ENCODE peak calls at places on chromosome 18, in nine cellular contexts. One of them, this sample, is unnamed.

GRCh38 chr18:5294113-5294617 is 1.4 kb downstream of the ZBTB14 start:
- DNase-seq in fibroblast of mammary gland: peak
- DNase-seq in Calu3: peak
- DNase-seq in tibial nerve: peak
- DNase-seq in heart right ventricle: no peak
- DNase-seq in right lobe of liver: no peak
- DNase-seq in lower lobe of right lung: peak
- DNase-seq in ovary: no peak
- DNase-seq in cardiac fibroblast: peak
- DNase-seq in this sample: no peak

GRCh38 chr18:44594779-44595467 is 85.8 kb upstream of the SETBP1 start:
- DNase-seq in fibroblast of mammary gland: peak
- DNase-seq in Calu3: no peak
- DNase-seq in tibial nerve: no peak
- DNase-seq in heart right ventricle: no peak
- DNase-seq in right lobe of liver: no peak
- DNase-seq in lower lobe of right lung: no peak
- DNase-seq in ovary: no peak
- DNase-seq in cardiac fibroblast: peak
- DNase-seq in this sample: no peak

GRCh38 chr18:43013489-43013888 is 102.0 kb downstream of the RIT2 start:
- DNase-seq in fibroblast of mammary gland: peak
- DNase-seq in Calu3: no peak
- DNase-seq in tibial nerve: no peak
- DNase-seq in heart right ventricle: no peak
- DNase-seq in right lobe of liver: no peak
- DNase-seq in lower lobe of right lung: no peak
- DNase-seq in ovary: no peak
- DNase-seq in cardiac fibroblast: peak
- DNase-seq in this sample: no peak

GRCh38 chr18:13175754-13176210 is 42.8 kb upstream of the LDLRAD4 start:
- DNase-seq in fibroblast of mammary gland: peak
- DNase-seq in Calu3: no peak
- DNase-seq in tibial nerve: no peak
- DNase-seq in heart right ventricle: no peak
- DNase-seq in right lobe of liver: peak
- DNase-seq in lower lobe of right lung: no peak
- DNase-seq in ovary: no peak
- DNase-seq in cardiac fibroblast: no peak
- DNase-seq in this sample: no peak

GRCh38 chr18:6488956-6489355 is 74.2 kb upstream of the L3MBTL4 start:
- DNase-seq in fibroblast of mammary gland: peak
- DNase-seq in Calu3: no peak
- DNase-seq in tibial nerve: no peak
- DNase-seq in heart right ventricle: no peak
- DNase-seq in right lobe of liver: no peak
- DNase-seq in lower lobe of right lung: no peak
- DNase-seq in ovary: no peak
- DNase-seq in cardiac fibroblast: no peak
- DNase-seq in this sample: no peak

GRCh38 chr18:72869786-72870185 is 2.0 kb upstream of the NETO1 start:
- DNase-seq in fibroblast of mammary gland: no peak
- DNase-seq in Calu3: no peak
- DNase-seq in tibial nerve: no peak
- DNase-seq in heart right ventricle: no peak
- DNase-seq in right lobe of liver: no peak
- DNase-seq in lower lobe of right lung: no peak
- DNase-seq in ovary: no peak
- DNase-seq in cardiac fibroblast: no peak
- DNase-seq in this sample: no peak

GRCh38 chr18:2564373-2564772 is 6.9 kb downstream of the METTL4 start:
- DNase-seq in fibroblast of mammary gland: no peak
- DNase-seq in Calu3: no peak
- DNase-seq in tibial nerve: no peak
- DNase-seq in heart right ventricle: no peak
- DNase-seq in right lobe of liver: no peak
- DNase-seq in lower lobe of right lung: no peak
- DNase-seq in ovary: no peak
- DNase-seq in cardiac fibroblast: no peak
- DNase-seq in this sample: no peak

GRCh38 chr18:70423988-70424387 is 135.1 kb downstream of the SOCS6 start:
- DNase-seq in fibroblast of mammary gland: peak
- DNase-seq in Calu3: peak
- DNase-seq in tibial nerve: no peak
- DNase-seq in heart right ventricle: no peak
- DNase-seq in right lobe of liver: no peak
- DNase-seq in lower lobe of right lung: no peak
- DNase-seq in ovary: no peak
- DNase-seq in cardiac fibroblast: peak
- DNase-seq in this sample: no peak

GRCh38 chr18:36580266-36580665 is 248.5 kb downstream of the TPGS2 start:
- DNase-seq in fibroblast of mammary gland: peak
- DNase-seq in Calu3: no peak
- DNase-seq in tibial nerve: peak
- DNase-seq in heart right ventricle: no peak
- DNase-seq in right lobe of liver: peak
- DNase-seq in lower lobe of right lung: no peak
- DNase-seq in ovary: peak
- DNase-seq in cardiac fibroblast: peak
- DNase-seq in this sample: no peak

DNA sequence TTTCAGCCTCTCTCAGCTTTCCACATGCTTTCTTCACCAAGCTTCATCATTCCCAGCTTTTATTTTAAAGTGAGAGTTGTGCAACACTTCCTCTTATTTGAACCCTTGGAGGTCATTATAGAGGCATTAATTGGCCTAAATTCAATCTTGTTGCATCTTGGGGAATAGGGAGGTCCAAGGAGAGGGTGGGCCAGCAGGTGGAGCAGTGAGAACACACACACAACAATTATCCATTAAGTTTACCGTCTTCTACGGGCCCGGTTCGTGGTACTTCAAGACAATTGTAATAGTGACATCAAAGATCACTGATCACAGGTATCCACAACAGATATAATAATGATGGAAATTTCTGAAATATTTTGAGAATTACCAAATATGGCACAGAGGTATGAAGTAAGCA is 457.2 kb upstream of the SMIM21 start:
- DNase-seq in fibroblast of mammary gland: no peak
- DNase-seq in Calu3: no peak
- DNase-seq in tibial nerve: no peak
- DNase-seq in heart right ventricle: no peak
- DNase-seq in right lobe of liver: no peak
- DNase-seq in lower lobe of right lung: no peak
- DNase-seq in ovary: no peak
- DNase-seq in cardiac fibroblast: peak
- DNase-seq in this sample: no peak
- TF ChIP-seq CTCF in fibroblast of mammary gland: no peak
- TF ChIP-seq CTCF in Calu3: no peak
- TF ChIP-seq CTCF in tibial nerve: no peak
- TF ChIP-seq CTCF in heart right ventricle: peak
- TF ChIP-seq CTCF in right lobe of liver: no peak
- TF ChIP-seq CTCF in lower lobe of right lung: no peak
- TF ChIP-seq CTCF in ovary: no peak
- TF ChIP-seq CTCF in cardiac fibroblast: no peak
- TF ChIP-seq CTCF in this sample: no peak

GRCh38 chr18:7629416-7629815 is 62.3 kb downstream of the PTPRM start:
- DNase-seq in fibroblast of mammary gland: no peak
- DNase-seq in Calu3: no peak
- DNase-seq in tibial nerve: no peak
- DNase-seq in heart right ventricle: no peak
- DNase-seq in right lobe of liver: no peak
- DNase-seq in lower lobe of right lung: no peak
- DNase-seq in ovary: no peak
- DNase-seq in cardiac fibroblast: no peak
- DNase-seq in this sample: no peak

GRCh38 chr18:7623681-7624080 is 56.6 kb downstream of the PTPRM start:
- DNase-seq in fibroblast of mammary gland: no peak
- DNase-seq in Calu3: no peak
- DNase-seq in tibial nerve: no peak
- DNase-seq in heart right ventricle: no peak
- DNase-seq in right lobe of liver: no peak
- DNase-seq in lower lobe of right lung: no peak
- DNase-seq in ovary: no peak
- DNase-seq in cardiac fibroblast: no peak
- DNase-seq in this sample: no peak

GRCh38 chr18:7626175-7626921 is 59.2 kb downstream of the PTPRM start:
- DNase-seq in fibroblast of mammary gland: no peak
- DNase-seq in Calu3: no peak
- DNase-seq in tibial nerve: no peak
- DNase-seq in heart right ventricle: no peak
- DNase-seq in right lobe of liver: peak
- DNase-seq in lower lobe of right lung: no peak
- DNase-seq in ovary: peak
- DNase-seq in cardiac fibroblast: no peak
- DNase-seq in this sample: no peak

GRCh38 chr18:7624697-7625096 is 57.6 kb downstream of the PTPRM start:
- DNase-seq in fibroblast of mammary gland: no peak
- DNase-seq in Calu3: no peak
- DNase-seq in tibial nerve: no peak
- DNase-seq in heart right ventricle: no peak
- DNase-seq in right lobe of liver: no peak
- DNase-seq in lower lobe of right lung: no peak
- DNase-seq in ovary: no peak
- DNase-seq in cardiac fibroblast: no peak
- DNase-seq in this sample: no peak

DNA sequence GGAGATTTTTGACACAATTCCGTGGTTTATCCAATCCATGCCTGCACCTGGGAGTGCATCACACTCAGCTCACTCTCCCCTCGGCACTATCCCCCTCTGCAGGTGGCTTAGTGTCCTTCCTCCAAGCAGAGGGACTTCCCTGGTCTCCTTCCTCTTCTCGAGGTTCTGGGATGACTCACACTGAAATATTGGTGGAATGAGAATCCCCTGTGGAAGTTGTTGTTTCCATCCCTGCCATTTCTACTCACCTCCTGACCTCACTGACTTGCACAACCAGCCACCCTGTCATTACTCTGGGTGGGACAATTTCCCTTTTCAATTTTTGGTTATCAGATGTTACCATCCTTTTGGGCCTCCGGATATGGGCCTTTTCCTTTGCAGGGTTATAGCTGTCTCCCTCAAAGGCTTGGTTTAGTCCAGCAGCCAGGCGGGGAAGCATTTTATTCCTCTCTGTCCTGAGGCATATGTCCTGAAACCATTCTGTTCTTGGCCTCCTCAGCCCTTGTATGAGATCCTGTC is 59.9 kb downstream of the PTPRM start:
- DNase-seq in fibroblast of mammary gland: peak
- DNase-seq in Calu3: peak
- DNase-seq in tibial nerve: no peak
- DNase-seq in heart right ventricle: no peak
- DNase-seq in right lobe of liver: no peak
- DNase-seq in lower lobe of right lung: no peak
- DNase-seq in ovary: peak
- DNase-seq in cardiac fibroblast: peak
- DNase-seq in this sample: no peak
- TF ChIP-seq CTCF in fibroblast of mammary gland: peak
- TF ChIP-seq CTCF in Calu3: peak
- TF ChIP-seq CTCF in tibial nerve: no peak
- TF ChIP-seq CTCF in heart right ventricle: peak
- TF ChIP-seq CTCF in right lobe of liver: no peak
- TF ChIP-seq CTCF in lower lobe of right lung: peak
- TF ChIP-seq CTCF in ovary: no peak
- TF ChIP-seq CTCF in cardiac fibroblast: peak
- TF ChIP-seq CTCF in this sample: no peak

GRCh38 chr18:48022021-48022420 is 91.6 kb upstream of the SMAD2 start:
- DNase-seq in fibroblast of mammary gland: no peak
- DNase-seq in Calu3: no peak
- DNase-seq in tibial nerve: no peak
- DNase-seq in heart right ventricle: no peak
- DNase-seq in right lobe of liver: peak
- DNase-seq in lower lobe of right lung: no peak
- DNase-seq in ovary: no peak
- DNase-seq in cardiac fibroblast: no peak
- DNase-seq in this sample: no peak

GRCh38 chr18:48024891-48025660 is 94.6 kb upstream of the SMAD2 start:
- DNase-seq in fibroblast of mammary gland: no peak
- DNase-seq in Calu3: no peak
- DNase-seq in tibial nerve: no peak
- DNase-seq in heart right ventricle: no peak
- DNase-seq in right lobe of liver: no peak
- DNase-seq in lower lobe of right lung: peak
- DNase-seq in ovary: no peak
- DNase-seq in cardiac fibroblast: no peak
- DNase-seq in this sample: peak

GRCh38 chr18:48024009-48024512 is 93.6 kb upstream of the SMAD2 start:
- DNase-seq in fibroblast of mammary gland: no peak
- DNase-seq in Calu3: no peak
- DNase-seq in tibial nerve: no peak
- DNase-seq in heart right ventricle: no peak
- DNase-seq in right lobe of liver: no peak
- DNase-seq in lower lobe of right lung: peak
- DNase-seq in ovary: no peak
- DNase-seq in cardiac fibroblast: no peak
- DNase-seq in this sample: peak

GRCh38 chr18:48022531-48023330 is 92.3 kb upstream of the SMAD2 start:
- DNase-seq in fibroblast of mammary gland: peak
- DNase-seq in Calu3: peak
- DNase-seq in tibial nerve: no peak
- DNase-seq in heart right ventricle: no peak
- DNase-seq in right lobe of liver: peak
- DNase-seq in lower lobe of right lung: no peak
- DNase-seq in ovary: no peak
- DNase-seq in cardiac fibroblast: peak
- DNase-seq in this sample: no peak

GRCh38 chr18:48023334-48024008 is 93.0 kb upstream of the SMAD2 start:
- DNase-seq in fibroblast of mammary gland: peak
- DNase-seq in Calu3: peak
- DNase-seq in tibial nerve: no peak
- DNase-seq in heart right ventricle: no peak
- DNase-seq in right lobe of liver: no peak
- DNase-seq in lower lobe of right lung: peak
- DNase-seq in ovary: peak
- DNase-seq in cardiac fibroblast: peak
- DNase-seq in this sample: peak
- TF ChIP-seq CTCF in fibroblast of mammary gland: peak
- TF ChIP-seq CTCF in Calu3: peak
- TF ChIP-seq CTCF in tibial nerve: no peak
- TF ChIP-seq CTCF in heart right ventricle: peak
- TF ChIP-seq CTCF in right lobe of liver: peak
- TF ChIP-seq CTCF in lower lobe of right lung: peak
- TF ChIP-seq CTCF in ovary: no peak
- TF ChIP-seq CTCF in cardiac fibroblast: peak
- TF ChIP-seq CTCF in this sample: no peak

DNA sequence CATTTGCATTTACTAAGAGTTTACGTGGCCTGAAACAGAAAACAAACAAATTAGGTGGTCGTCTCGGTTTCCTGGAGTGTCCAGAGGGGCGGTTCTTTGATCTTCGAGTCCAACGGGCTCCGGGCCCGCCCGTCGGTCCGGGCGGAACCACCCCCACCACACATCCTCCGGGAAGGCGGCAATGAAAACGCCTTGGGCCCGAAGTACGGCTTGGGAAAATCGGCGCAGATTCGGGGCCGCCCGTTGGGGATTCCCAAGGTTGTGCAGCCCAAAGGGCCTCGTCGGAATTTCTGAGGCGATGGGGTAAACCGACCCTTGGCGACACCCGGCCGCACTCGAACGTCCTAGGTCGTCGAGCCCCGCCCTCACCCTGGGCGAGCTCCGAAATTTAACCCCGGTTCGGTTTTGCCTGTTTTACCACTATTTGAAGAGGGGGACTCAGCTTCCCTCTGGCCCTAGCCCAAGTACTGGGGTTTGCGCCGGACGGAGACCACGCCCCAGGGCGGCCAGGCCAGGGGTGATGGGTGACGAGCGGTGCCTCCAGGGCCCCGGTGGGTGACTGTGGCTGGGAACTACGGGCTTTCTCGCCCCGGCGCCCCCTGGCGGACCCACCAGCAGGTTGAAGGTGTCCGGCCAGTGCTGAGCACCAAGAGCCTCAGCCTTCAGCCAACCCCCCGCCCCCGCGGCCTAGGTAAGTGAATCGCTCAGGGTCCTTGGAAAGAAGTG is 1.9 kb upstream of the CFAP53 start:
- DNase-seq in fibroblast of mammary gland: peak
- DNase-seq in Calu3: peak
- DNase-seq in tibial nerve: peak
- DNase-seq in heart right ventricle: peak
- DNase-seq in right lobe of liver: peak
- DNase-seq in lower lobe of right lung: peak
- DNase-seq in ovary: peak
- DNase-seq in cardiac fibroblast: peak
- DNase-seq in this sample: peak
- TF ChIP-seq CTCF in fibroblast of mammary gland: peak
- TF ChIP-seq CTCF in Calu3: peak
- TF ChIP-seq CTCF in tibial nerve: peak
- TF ChIP-seq CTCF in heart right ventricle: peak
- TF ChIP-seq CTCF in right lobe of liver: peak
- TF ChIP-seq CTCF in lower lobe of right lung: peak
- TF ChIP-seq CTCF in ovary: peak
- TF ChIP-seq CTCF in cardiac fibroblast: peak
- TF ChIP-seq CTCF in this sample: peak